ENCODE peak calls at places on chromosomes 1 and 21, in five cellular contexts. N, M, E, P and I are unnamed samples.

GRCh38 chr1:109716121-109716520 is 4.1 kb downstream of the GSTM5 start:
- DNase-seq in N (no peak), M (no peak), E (peak), P (no peak), I (no peak)

GRCh38 chr1:66788231-66788939 is 12.7 kb downstream of the INSL5 start:
- DNase-seq in N (no peak), M (no peak), E (no peak), P (no peak), I (no peak)

GRCh38 chr21:45412909-45413581 is 8.1 kb downstream of the COL18A1 start:
- DNase-seq in N (no peak), M (no peak), E (no peak), P (no peak), I (no peak)

GRCh38 chr1:155574077-155574476 is 11.5 kb upstream of the ASH1L start:
- DNase-seq in N (no peak), M (no peak), E (no peak), P (no peak), I (no peak)

GRCh38 chr1:187634940-187635339 is 806.2 kb downstream of the PLA2G4A start:
- DNase-seq in N (no peak), M (no peak), E (no peak), P (no peak), I (no peak)

GRCh38 chr1:56798053-56798471 is 21.1 kb downstream of the FYB2 start:
- DNase-seq in N (no peak), M (no peak), E (no peak), P (no peak), I (peak)

GRCh38 chr1:165075725-165076370 is 280.7 kb downstream of the LMX1A start:
- DNase-seq in N (peak), M (no peak), E (peak), P (no peak), I (peak)

GRCh38 chr1:47658161-47658920 is 220.5 kb downstream of the FOXD2 start:
- DNase-seq in N (no peak), M (no peak), E (no peak), P (no peak), I (no peak)

GRCh38 chr1:4175566-4176405 is 275.7 kb upstream of the C1orf174 start:
- DNase-seq in N (no peak), M (no peak), E (peak), P (peak), I (no peak)

GRCh38 chr1:63888984-63889383 is 115.2 kb downstream of the ROR1 start:
- DNase-seq in N (no peak), M (no peak), E (no peak), P (no peak), I (no peak)

GRCh38 chr1:213244664-213245091 is 193.6 kb downstream of the RPS6KC1 start:
- DNase-seq in N (peak), M (no peak), E (peak), P (no peak), I (peak)

GRCh38 chr1:35560256-35561225 is 2.9 kb downstream of the NCDN start:
- DNase-seq in N (no peak), M (no peak), E (no peak), P (no peak), I (no peak)

GRCh38 chr1:74737360-74737759 is 4.4 kb downstream of the TYW3 start:
- DNase-seq in N (no peak), M (no peak), E (no peak), P (no peak), I (no peak)

GRCh38 chr1:94079991-94080388 is 41.0 kb downstream of the ABCA4 start:
- DNase-seq in N (no peak), M (no peak), E (no peak), P (no peak), I (no peak)

GRCh38 chr1:210262897-210263272 is 30.3 kb downstream of the SERTAD4 start:
- DNase-seq in N (no peak), M (no peak), E (no peak), P (no peak), I (no peak)

GRCh38 chr1:159921700-159922498 is 3.4 kb downstream of the TAGLN2 start:
- DNase-seq in N (no peak), M (no peak), E (peak), P (no peak), I (no peak)

GRCh38 chr1:39525366-39526165 is 34.1 kb downstream of the BMP8A start:
- DNase-seq in N (no peak), M (peak), E (peak), P (no peak), I (no peak)

GRCh38 chr1:212607206-212607923 is 1.2 kb upstream of the ATF3 start:
- DNase-seq in N (no peak), M (no peak), E (no peak), P (peak), I (peak)

GRCh38 chr1:5253036-5253435 is 598.6 kb downstream of the AJAP1 start:
- DNase-seq in N (no peak), M (no peak), E (no peak), P (no peak), I (no peak)

GRCh38 chr1:57249511-57249910 is 174.3 kb downstream of the DAB1 start:
- DNase-seq in N (no peak), M (no peak), E (no peak), P (no peak), I (no peak)

GRCh38 chr21:45388611-45389296 is 16.2 kb upstream of the COL18A1 start:
- DNase-seq in N (no peak), M (no peak), E (no peak), P (no peak), I (no peak)

GRCh38 chr1:84726593-84727275 is 36.5 kb upstream of the SSX2IP start:
- DNase-seq in N (no peak), M (no peak), E (no peak), P (no peak), I (no peak)

GRCh38 chr1:112251766-112252506 is 144.1 kb upstream of the CTTNBP2NL start:
- DNase-seq in N (no peak), M (no peak), E (no peak), P (no peak), I (no peak)

GRCh38 chr1:200075938-200076546 is 48.5 kb downstream of the NR5A2 start:
- DNase-seq in N (peak), M (no peak), E (no peak), P (no peak), I (peak)

GRCh38 chr1:158864595-158864994 is 33.4 kb downstream of the MNDA start:
- DNase-seq in N (no peak), M (no peak), E (no peak), P (peak), I (peak)

GRCh38 chr1:81379430-81379829 is 421.3 kb upstream of the ADGRL2 start:
- DNase-seq in N (no peak), M (no peak), E (no peak), P (no peak), I (peak)

GRCh38 chr1:5891141-5891540 is 101.1 kb downstream of the NPHP4 start:
- DNase-seq in N (no peak), M (no peak), E (no peak), P (no peak), I (no peak)

GRCh38 chr21:31609081-31609480 is 50.4 kb upstream of the SOD1 start:
- DNase-seq in N (no peak), M (no peak), E (no peak), P (no peak), I (peak)

GRCh38 chr1:226938903-226939438 is 1.1 kb upstream of the COQ8A start:
- DNase-seq in N (peak), M (no peak), E (no peak), P (no peak), I (no peak)

GRCh38 chr1:27000092-27000816 is 6.8 kb downstream of the TRNP1 start:
- DNase-seq in N (no peak), M (no peak), E (no peak), P (no peak), I (peak)

GRCh38 chr21:36319767-36320420 is at the start of gene MORC3:
- DNase-seq in N (peak), M (peak), E (peak), P (peak), I (peak)

GRCh38 chr21:36322083-36322424 is 2.1 kb downstream of the MORC3 start:
- DNase-seq in N (no peak), M (no peak), E (no peak), P (no peak), I (no peak)

GRCh38 chr21:36321325-36322082 is 1.5 kb downstream of the MORC3 start:
- DNase-seq in N (no peak), M (no peak), E (peak), P (no peak), I (peak)

GRCh38 chr21:36323032-36323431 is 3.0 kb downstream of the MORC3 start:
- DNase-seq in N (no peak), M (no peak), E (peak), P (no peak), I (no peak)

GRCh38 chr21:36320421-36321324 is 676 bp downstream of the MORC3 start:
- DNase-seq in N (peak), M (peak), E (peak), P (peak), I (peak)
- TF ChIP-seq CREB1 in N (no peak), M (peak), E (peak), P (no peak), I (no peak)

GRCh38 chr1:229086091-229086490 is 184.8 kb upstream of the RAB4A start:
- DNase-seq in N (no peak), M (no peak), E (no peak), P (no peak), I (no peak)

GRCh38 chr1:229087906-229088305 is 183.0 kb upstream of the RAB4A start:
- DNase-seq in N (no peak), M (no peak), E (no peak), P (no peak), I (no peak)

GRCh38 chr1:229088711-229089110 is 182.2 kb upstream of the RAB4A start:
- DNase-seq in N (no peak), M (no peak), E (no peak), P (no peak), I (no peak)

GRCh38 chr1:229086686-229087085 is 184.2 kb upstream of the RAB4A start:
- DNase-seq in N (no peak), M (no peak), E (no peak), P (no peak), I (no peak)

GRCh38 chr1:229087339-229087738 is 183.6 kb upstream of the RAB4A start:
- DNase-seq in N (no peak), M (no peak), E (no peak), P (no peak), I (no peak)
- TF ChIP-seq POLR2AphosphoS5 in N (no peak), M (no peak), E (no peak), P (no peak), I (no peak)

DNA sequence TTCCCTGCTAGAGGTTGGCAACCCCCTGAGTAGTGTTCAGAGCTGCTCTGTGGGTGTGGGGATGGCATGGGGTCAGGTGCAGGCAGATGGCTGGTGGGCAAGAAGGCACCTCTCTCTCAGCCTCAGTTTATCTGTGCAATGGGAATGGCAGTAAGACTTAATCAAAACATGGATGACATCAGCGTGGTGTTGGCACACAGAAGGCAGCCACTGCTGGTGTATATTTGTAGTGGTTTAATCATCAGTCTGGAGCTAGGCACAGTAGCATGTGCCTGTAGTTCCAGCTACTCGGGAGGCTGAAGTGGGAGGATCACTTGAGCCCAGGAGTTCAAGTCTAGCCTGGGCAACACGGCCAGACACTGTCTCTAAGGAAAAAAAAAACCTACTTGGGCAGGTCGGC is 7.4 kb downstream of the FAAH start:
- DNase-seq in N (no peak), M (no peak), E (no peak), P (no peak), I (no peak)
- TF ChIP-seq CREB1 in N (no peak), M (no peak), E (no peak), P (no peak), I (no peak)

GRCh38 chr1:23825076-23825761 is at the start of gene HMGCL:
- DNase-seq in N (peak), M (peak), E (peak), P (peak), I (peak)
- TF ChIP-seq POLR2AphosphoS5 in N (peak), M (peak), E (peak), P (peak), I (peak)

GRCh38 chr1:29236993-29237905 is 927 bp downstream of the PTPRU start:
- DNase-seq in N (peak), M (no peak), E (no peak), P (peak), I (peak)
- TF ChIP-seq CREB1 in N (no peak), M (no peak), E (no peak), P (no peak), I (no peak)